ENCODE peak calls at places on chromosome 1, in eight cellular contexts. M is cardiac fibroblast, D is OCI-LY7, N is progenitor cell of endocrine pancreas, G is lung, P is foreskin fibroblast, K is GM23338, S is heart left ventricle. E is an unnamed sample.

GRCh38 chr1:117735045-117735992 is 129.5 kb downstream of the TENT5C start:
- DNase-seq in M (peak; percentile 65), D (peak; percentile 58), N (no peak), G (no peak), P (peak; percentile 26), K (peak; percentile 72), S (no peak), E (peak; percentile 46)

GRCh38 chr1:4673494-4673893 is 19.1 kb downstream of the AJAP1 start:
- DNase-seq in M (no peak), D (no peak), N (no peak), G (no peak), P (no peak), K (no peak), S (no peak), E (no peak)

GRCh38 chr1:85865183-85865582 is 156.9 kb upstream of the ZNHIT6 start:
- DNase-seq in M (peak; percentile 18), D (no peak), N (no peak), G (no peak), P (peak; percentile 9), K (no peak), S (no peak), E (no peak)

GRCh38 chr1:116538527-116538926 is 32.3 kb downstream of the CD58 start:
- DNase-seq in M (peak; percentile 67), D (no peak), N (no peak), G (no peak), P (peak; percentile 57), K (no peak), S (no peak), E (peak; percentile 85)

GRCh38 chr1:206839857-206840256 is 25.6 kb upstream of the IL20 start:
- DNase-seq in M (peak; percentile 66), D (no peak), N (no peak), G (no peak), P (peak; percentile 60), K (no peak), S (no peak), E (peak; percentile 58)

GRCh38 chr1:209443975-209444651 is 139.4 kb upstream of the CAMK1G start:
- DNase-seq in M (no peak), D (no peak), N (no peak), G (no peak), P (no peak), K (no peak), S (no peak), E (peak; percentile 59)

GRCh38 chr1:219917851-219918466 is 10.4 kb downstream of the SLC30A10 start:
- DNase-seq in M (peak; percentile 39), D (no peak), N (no peak), G (no peak), P (no peak), K (no peak), S (no peak), E (peak; percentile 75)

GRCh38 chr1:73056826-73057225 is 774.5 kb upstream of the NEGR1 start:
- DNase-seq in M (no peak), D (no peak), N (no peak), G (no peak), P (no peak), K (no peak), S (no peak), E (no peak)

GRCh38 chr1:11746795-11747487 is 11.0 kb downstream of the AGTRAP start:
- DNase-seq in M (no peak), D (no peak), N (no peak), G (no peak), P (no peak), K (no peak), S (no peak), E (no peak)

GRCh38 chr1:13702425-13703127 is 2.6 kb downstream of the PRDM2 start:
- DNase-seq in M (no peak), D (peak; percentile 81), N (no peak), G (no peak), P (no peak), K (no peak), S (no peak), E (no peak)

GRCh38 chr1:11670747-11671146 is 6.7 kb downstream of the FBXO6 start:
- DNase-seq in M (no peak), D (no peak), N (no peak), G (no peak), P (no peak), K (no peak), S (no peak), E (no peak)

GRCh38 chr1:168637350-168637991 is 61.1 kb downstream of the XCL1 start:
- DNase-seq in M (peak; percentile 55), D (peak; percentile 47), N (no peak), G (no peak), P (no peak), K (peak; percentile 86), S (no peak), E (peak; percentile 67)

GRCh38 chr1:113325039-113325438 is 65.3 kb upstream of the MAGI3 start:
- DNase-seq in M (peak; percentile 36), D (no peak), N (no peak), G (no peak), P (no peak), K (no peak), S (no peak), E (peak; percentile 85)

GRCh38 chr1:33943978-33944377 is 80.1 kb downstream of the HMGB4 start:
- DNase-seq in M (peak; percentile 11), D (no peak), N (no peak), G (no peak), P (peak; percentile 42), K (no peak), S (no peak), E (no peak)

GRCh38 chr1:171052977-171053376 is 37.7 kb upstream of the FMO3 start:
- DNase-seq in M (no peak), D (no peak), N (no peak), G (no peak), P (no peak), K (no peak), S (no peak), E (no peak)

GRCh38 chr1:153678519-153679336 is at the start of gene NPR1:
- DNase-seq in M (peak; percentile 48), D (no peak), N (no peak), G (peak; percentile 62), P (peak; percentile 14), K (peak; percentile 78), S (peak; percentile 77), E (peak; percentile 29)

GRCh38 chr1:153677718-153678518 is 570 bp upstream of the NPR1 start:
- DNase-seq in M (peak; percentile 67), D (peak; percentile 71), N (peak; percentile 37), G (peak; percentile 53), P (no peak), K (peak; percentile 85), S (peak; percentile 54), E (peak; percentile 64)

GRCh38 chr1:153680120-153680403 is 1.6 kb downstream of the NPR1 start:
- DNase-seq in M (no peak), D (no peak), N (no peak), G (no peak), P (no peak), K (peak; percentile 67), S (no peak), E (no peak)

GRCh38 chr1:153682730-153683129 is 4.2 kb downstream of the NPR1 start:
- DNase-seq in M (no peak), D (no peak), N (no peak), G (no peak), P (no peak), K (no peak), S (no peak), E (no peak)

GRCh38 chr1:153679337-153680119 is 1.0 kb downstream of the NPR1 start:
- DNase-seq in M (peak; percentile 12), D (no peak), N (peak; percentile 46), G (no peak), P (no peak), K (peak; percentile 57), S (no peak), E (no peak)
- TF ChIP-seq CTCF in M (peak; percentile 19), D (no peak), N (peak; percentile 39), G (no peak), P (no peak), K (no peak), S (peak; percentile 13), E (peak; percentile 15)

DNA sequence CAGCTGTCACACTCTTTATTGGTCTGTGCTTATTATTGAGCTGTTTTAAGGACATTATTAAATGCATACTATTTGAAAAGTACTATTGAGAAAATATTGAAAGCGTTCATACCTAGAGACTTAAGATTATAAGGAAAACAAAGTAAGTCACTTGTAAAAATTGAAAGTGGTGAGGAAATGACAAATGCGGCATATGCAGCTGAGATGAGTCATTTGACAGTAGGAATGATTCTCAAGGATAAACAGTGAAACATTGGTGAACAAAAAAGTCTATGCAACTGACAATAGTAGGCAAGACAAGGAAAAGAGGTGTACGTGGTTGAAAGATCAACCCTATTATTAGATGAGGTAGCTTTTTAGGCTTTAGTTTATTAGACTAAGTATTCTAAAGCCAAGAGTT is 82.6 kb upstream of the MAP10 start:
- DNase-seq in M (no peak), D (no peak), N (no peak), G (no peak), P (no peak), K (no peak), S (no peak), E (peak; percentile 39)
- TF ChIP-seq CTCF in M (no peak), D (no peak), N (no peak), G (no peak), P (no peak), K (no peak), S (no peak), E (no peak)

DNA sequence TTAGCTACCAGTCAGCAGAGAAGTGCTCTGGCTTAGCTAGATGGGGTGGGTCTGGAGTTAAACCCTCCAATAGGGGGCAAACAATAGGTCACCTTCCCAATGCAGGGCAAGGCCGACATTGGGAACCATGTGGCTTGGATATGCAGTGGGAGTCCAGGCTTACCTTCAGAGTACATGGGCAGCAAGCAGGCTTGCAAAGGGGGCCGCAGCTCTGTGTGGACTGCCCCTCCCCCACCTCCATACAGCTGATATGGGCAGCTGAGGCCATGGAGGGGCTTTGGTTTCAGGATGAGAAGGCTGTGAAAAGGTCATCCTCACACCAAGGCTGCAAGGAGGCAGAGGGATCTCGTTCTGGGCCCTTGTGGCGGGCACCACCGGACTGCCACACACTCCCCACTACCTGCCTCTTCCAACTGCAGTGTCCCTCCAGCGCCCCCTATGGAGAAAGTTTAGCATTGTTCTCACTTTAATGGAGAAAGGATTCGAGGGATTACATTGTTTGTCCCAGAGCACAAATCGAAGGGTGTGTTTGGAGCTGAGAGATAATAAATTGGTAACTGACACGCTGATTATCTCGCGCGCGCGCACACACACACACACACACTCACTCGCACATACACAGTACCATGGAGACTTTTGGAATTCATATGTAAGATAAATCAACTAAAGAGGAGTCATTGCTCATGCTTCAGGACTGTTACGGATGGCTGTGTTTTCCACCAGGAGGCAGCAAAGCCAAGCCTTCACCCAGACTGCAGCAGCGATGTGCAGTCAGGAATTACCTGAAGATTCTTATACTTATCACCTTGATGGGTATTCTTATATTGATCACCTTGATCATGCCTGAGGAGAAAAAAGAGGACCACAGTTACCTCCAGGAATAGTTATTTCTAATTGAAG is 7.0 kb upstream of the SMCP start:
- DNase-seq in M (peak; percentile 6), D (peak; percentile 13), N (no peak), G (no peak), P (no peak), K (peak; percentile 91), S (no peak), E (peak; percentile 84)
- TF ChIP-seq CTCF in M (peak; percentile 4), D (peak; percentile 66), N (peak; percentile 52), G (no peak), P (peak; percentile 12), K (peak; percentile 78), S (no peak), E (peak; percentile 83)

DNA sequence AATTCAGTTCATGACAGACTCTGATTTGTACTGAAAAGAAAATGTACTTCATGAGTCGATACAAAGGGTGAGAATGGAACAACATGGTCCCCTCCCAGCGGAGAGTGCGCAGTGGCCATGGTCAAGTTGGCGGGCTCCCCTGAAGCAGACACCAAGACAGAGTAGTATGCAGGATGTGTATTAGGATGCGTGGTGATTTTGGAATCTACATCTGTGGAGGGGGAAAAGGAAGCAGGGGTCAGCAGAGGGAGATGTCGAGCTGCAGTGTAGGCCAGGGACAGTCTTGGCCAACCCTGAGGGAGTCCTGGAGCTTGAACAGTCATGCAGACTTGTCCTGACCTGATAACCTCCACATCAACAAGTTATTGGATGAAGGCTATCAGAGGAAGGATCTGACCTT is 481.0 kb downstream of the OMA1 start:
- DNase-seq in M (no peak), D (no peak), N (no peak), G (no peak), P (no peak), K (peak; percentile 51), S (no peak), E (peak; percentile 9)
- TF ChIP-seq CTCF in M (no peak), D (no peak), N (no peak), G (no peak), P (no peak), K (peak; percentile 79), S (no peak), E (no peak)

E was measured in epithelial cell of esophagus.